ENCODE peak calls at places on chromosomes 5 and 9, in seven cellular contexts. T is RWPE1, U is stomach, W is brain microvascular endothelial cell, S is left ventricle myocardium inferior, C is colonic mucosa, L is cardiac muscle cell. B is an unnamed sample.

GRCh38 chr9:80147866-80148265 is 576.1 kb downstream of the TLE4 start:
- DNase-seq in C (no peak), L (no peak), U (no peak), W (no peak), S (no peak), T (no peak), B (no peak)

GRCh38 chr9:132249123-132249522 is 87.3 kb downstream of the NTNG2 start:
- DNase-seq in W (no peak), S (peak; percentile 55), T (no peak), U (peak; percentile 98), C (no peak), L (no peak), B (peak; percentile 87)

GRCh38 chr5:121503111-121503840 is 348.4 kb upstream of the FTMT start:
- DNase-seq in C (peak; percentile 22), W (no peak), S (peak; percentile 15), L (peak; percentile 2), T (no peak), U (peak; percentile 29), B (peak; percentile 46)

GRCh38 chr9:123445981-123446610 is 90.1 kb downstream of the CRB2 start:
- DNase-seq in C (no peak), U (no peak), W (peak; percentile 16), T (peak; percentile 65), S (no peak), L (peak; percentile 67), B (no peak)

GRCh38 chr9:135906291-135907005 is 898 bp downstream of the CAMSAP1 start:
- DNase-seq in S (no peak), U (no peak), T (no peak), C (peak; percentile 33), L (peak; percentile 60), W (no peak), B (peak; percentile 91)

GRCh38 chr5:66339896-66340295 is 195.8 kb downstream of the SREK1 start:
- DNase-seq in W (no peak), C (no peak), U (no peak), T (no peak), S (no peak), L (peak; percentile 34), B (no peak)

GRCh38 chr9:36748322-36748899 is 175.7 kb downstream of the MELK start:
- DNase-seq in S (peak; percentile 19), T (peak; percentile 68), C (no peak), U (peak; percentile 27), W (peak; percentile 43), L (peak; percentile 75), B (no peak)

GRCh38 chr5:78211052-78211451 is 83.4 kb downstream of the AP3B1 start:
- DNase-seq in U (no peak), T (no peak), W (no peak), S (no peak), C (no peak), L (no peak), B (no peak)

GRCh38 chr5:40549611-40550010 is 130.1 kb upstream of the PTGER4 start:
- DNase-seq in S (no peak), U (no peak), W (no peak), L (no peak), C (no peak), T (no peak), B (no peak)

GRCh38 chr9:129815278-129815677 is 8.7 kb downstream of the TOR1A start:
- DNase-seq in U (no peak), L (no peak), C (no peak), W (no peak), T (no peak), S (no peak), B (peak; percentile 42)

GRCh38 chr9:114390952-114391351 is 3.2 kb upstream of the AKNA start:
- DNase-seq in W (no peak), S (no peak), C (no peak), L (no peak), U (no peak), T (no peak), B (no peak)

GRCh38 chr5:58299266-58299665 is 160.6 kb downstream of the PLK2 start:
- DNase-seq in U (no peak), C (no peak), L (no peak), W (no peak), T (no peak), S (no peak), B (no peak)

GRCh38 chr5:71653119-71653518 is 66.0 kb upstream of the CARTPT start:
- DNase-seq in W (no peak), C (no peak), U (no peak), T (no peak), L (peak; percentile 51), S (no peak), B (no peak)

GRCh38 chr5:143657814-143658395 is 154.1 kb upstream of the HMHB1 start:
- DNase-seq in U (no peak), T (no peak), C (no peak), S (no peak), L (no peak), W (no peak), B (no peak)

GRCh38 chr5:171633776-171634470 is 151.7 kb upstream of the SMIM23 start:
- DNase-seq in U (no peak), C (no peak), L (no peak), T (no peak), W (no peak), S (no peak), B (no peak)

GRCh38 chr5:173451651-173452050 is 123.4 kb upstream of the STC2 start:
- DNase-seq in L (no peak), W (no peak), T (no peak), C (no peak), S (no peak), U (no peak), B (no peak)

GRCh38 chr5:163306421-163306820 is 131.0 kb upstream of the CCNG1 start:
- DNase-seq in T (no peak), S (no peak), U (no peak), W (no peak), C (no peak), L (peak; percentile 42), B (no peak)

GRCh38 chr9:99967457-99967856 is 61.0 kb downstream of the STX17 start:
- DNase-seq in U (no peak), L (no peak), S (no peak), T (no peak), W (no peak), C (no peak), B (no peak)

GRCh38 chr5:2746642-2747041 is 4.8 kb downstream of the IRX2 start:
- DNase-seq in L (no peak), S (no peak), T (peak; percentile 11), C (no peak), W (no peak), U (no peak), B (no peak)
- TF ChIP-seq CTCF in L (no peak), S (no peak), T (peak; percentile 51), C (no peak), W (no peak), U (no peak), B (no peak)

GRCh38 chr5:180723936-180724335 is 15.9 kb downstream of the OR2Y1 start:
- DNase-seq in T (no peak), C (no peak), L (no peak), W (no peak), S (no peak), U (no peak), B (no peak)

GRCh38 chr5:180717989-180718388 is 21.9 kb downstream of the OR2Y1 start:
- DNase-seq in W (no peak), C (no peak), S (no peak), T (no peak), L (no peak), U (no peak), B (no peak)

GRCh38 chr5:180719781-180720180 is 20.1 kb downstream of the OR2Y1 start:
- DNase-seq in U (no peak), W (no peak), C (no peak), S (no peak), T (no peak), L (no peak), B (no peak)

GRCh38 chr5:180718810-180719453 is 20.9 kb downstream of the OR2Y1 start:
- DNase-seq in W (peak; percentile 27), S (no peak), L (peak; percentile 47), U (no peak), T (peak; percentile 36), C (no peak), B (no peak)

DNA sequence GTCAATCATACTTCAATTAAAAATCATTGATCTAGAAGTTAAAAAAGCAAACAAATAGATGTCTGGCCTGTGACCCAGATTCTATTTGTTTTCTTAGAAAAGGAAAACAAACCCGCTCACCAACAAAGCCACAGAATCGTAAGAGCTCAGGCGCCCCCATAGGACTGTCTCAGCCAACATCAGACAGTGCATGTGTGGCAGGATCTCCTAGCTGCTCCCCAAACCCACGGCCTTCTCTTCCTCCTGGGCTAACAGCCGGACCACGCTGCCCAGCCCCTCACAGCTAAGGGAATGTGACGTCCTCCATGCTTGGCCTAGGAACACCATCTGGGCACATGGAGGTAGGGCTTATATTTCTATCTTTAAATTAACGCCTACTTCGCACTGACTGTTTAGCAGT is 19.4 kb downstream of the OR2Y1 start:
- DNase-seq in U (no peak), W (no peak), S (no peak), L (no peak), T (no peak), C (no peak), B (no peak)
- H3K27ac ChIP-seq in U (no peak overlapping the region), W (no peak overlapping the region), S (no peak overlapping the region), L (no peak overlapping the region), T (no peak overlapping the region), C (no peak overlapping the region), B (no peak overlapping the region)

GRCh38 chr5:42629284-42629683 is 127.3 kb upstream of the CCDC152 start:
- DNase-seq in L (no peak), W (no peak), S (no peak), U (no peak), C (no peak), T (no peak), B (no peak)
- TF ChIP-seq CTCF in L (no peak), W (no peak), S (no peak), U (no peak), C (no peak), T (no peak), B (no peak)

DNA sequence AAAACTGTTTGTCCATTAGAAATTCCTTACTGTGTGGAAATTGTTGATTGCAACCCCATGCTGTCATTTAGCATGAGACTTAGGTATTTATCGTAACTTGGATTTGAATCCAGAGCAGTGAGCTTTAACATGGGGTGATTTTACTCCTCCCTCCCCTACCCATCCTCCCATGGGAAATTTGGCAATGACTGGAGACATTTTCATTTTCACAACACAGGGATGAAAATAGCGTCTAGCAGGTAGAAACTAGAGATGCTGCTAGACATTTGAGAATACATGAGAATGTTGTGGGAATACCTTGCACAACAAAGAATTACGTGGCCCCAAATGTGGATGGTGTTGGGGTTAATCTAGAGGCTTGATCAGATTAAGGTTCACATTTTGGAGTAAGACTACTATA is 191.3 kb upstream of the MPDZ start:
- DNase-seq in C (no peak), L (no peak), U (no peak), S (no peak), W (no peak), T (no peak), B (no peak)
- H3K27ac ChIP-seq in C (no peak overlapping the region), L (no peak overlapping the region), U (no peak overlapping the region), S (no peak overlapping the region), W (no peak overlapping the region), T (no peak overlapping the region), B (no peak overlapping the region)

DNA sequence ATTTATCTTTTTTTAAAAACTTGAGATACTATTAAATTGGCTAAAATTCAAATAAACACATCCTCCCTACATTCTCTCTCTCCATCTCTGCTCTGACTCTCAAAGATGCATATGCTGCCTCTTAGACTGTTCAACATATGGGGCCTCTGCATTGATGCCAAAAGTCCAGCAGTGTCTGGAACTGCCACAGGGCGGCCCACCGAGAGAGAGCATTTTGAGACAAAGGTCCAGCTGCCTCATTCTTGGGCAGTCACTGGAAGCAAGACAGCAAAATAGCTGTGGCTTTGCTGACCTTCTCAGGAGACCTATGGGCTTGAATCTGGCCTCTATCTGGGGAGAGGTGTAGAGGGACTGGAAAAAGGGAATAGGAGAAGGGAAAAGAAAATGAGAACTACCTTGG is 12.9 kb upstream of the TSSK1B start:
- DNase-seq in U (no peak), C (no peak), S (no peak), L (peak; percentile 31), W (no peak), T (no peak), B (no peak)
- TF ChIP-seq CTCF in U (no peak), C (no peak), S (no peak), L (peak; percentile 10), W (peak; percentile 68), T (no peak), B (no peak)

B was measured in upper lobe of left lung.